ENCODE peak calls at places on chromosome 14, in four cellular contexts. One of them, this sample, is unnamed.

GRCh38 chr14:92646952-92647461 is 101.4 kb downstream of the LGMN start:
- DNase-seq in activated CD4-positive, CD25-positive, alpha-beta regulatory T cell treated with anti-CD3 and anti-CD28 coated beads, Interleukin-2, amount 50 U/mL, for 16 hours: no peak
- DNase-seq in small intestine: no peak
- DNase-seq in HS-27A: peak
- DNase-seq in this sample: no peak

GRCh38 chr14:63933701-63934100 is 80.9 kb downstream of the SYNE2 start:
- DNase-seq in HS-27A: no peak
- DNase-seq in small intestine: no peak
- DNase-seq in activated CD4-positive, CD25-positive, alpha-beta regulatory T cell treated with anti-CD3 and anti-CD28 coated beads, Interleukin-2, amount 50 U/mL, for 16 hours: no peak
- DNase-seq in this sample: no peak

GRCh38 chr14:96166475-96167223 is 38.0 kb upstream of the BDKRB2 start:
- DNase-seq in small intestine: no peak
- DNase-seq in activated CD4-positive, CD25-positive, alpha-beta regulatory T cell treated with anti-CD3 and anti-CD28 coated beads, Interleukin-2, amount 50 U/mL, for 16 hours: no peak
- DNase-seq in HS-27A: no peak
- DNase-seq in this sample: no peak

GRCh38 chr14:83757896-83758295 is 1772.0 kb upstream of the FLRT2 start:
- DNase-seq in HS-27A: no peak
- DNase-seq in small intestine: no peak
- DNase-seq in activated CD4-positive, CD25-positive, alpha-beta regulatory T cell treated with anti-CD3 and anti-CD28 coated beads, Interleukin-2, amount 50 U/mL, for 16 hours: no peak
- DNase-seq in this sample: no peak

GRCh38 chr14:98244966-98245569 is 1026.9 kb downstream of the BCL11B start:
- DNase-seq in HS-27A: no peak
- DNase-seq in small intestine: peak
- DNase-seq in activated CD4-positive, CD25-positive, alpha-beta regulatory T cell treated with anti-CD3 and anti-CD28 coated beads, Interleukin-2, amount 50 U/mL, for 16 hours: no peak
- DNase-seq in this sample: no peak

GRCh38 chr14:66037361-66037760 is 448.8 kb upstream of the CCDC196 start:
- DNase-seq in HS-27A: no peak
- DNase-seq in activated CD4-positive, CD25-positive, alpha-beta regulatory T cell treated with anti-CD3 and anti-CD28 coated beads, Interleukin-2, amount 50 U/mL, for 16 hours: no peak
- DNase-seq in small intestine: no peak
- DNase-seq in this sample: no peak

GRCh38 chr14:61420326-61420725 is 98.9 kb downstream of the PRKCH start:
- DNase-seq in small intestine: no peak
- DNase-seq in HS-27A: no peak
- DNase-seq in activated CD4-positive, CD25-positive, alpha-beta regulatory T cell treated with anti-CD3 and anti-CD28 coated beads, Interleukin-2, amount 50 U/mL, for 16 hours: no peak
- DNase-seq in this sample: no peak

GRCh38 chr14:80047761-80048160 is 163.5 kb downstream of the DIO2 start:
- DNase-seq in activated CD4-positive, CD25-positive, alpha-beta regulatory T cell treated with anti-CD3 and anti-CD28 coated beads, Interleukin-2, amount 50 U/mL, for 16 hours: no peak
- DNase-seq in small intestine: no peak
- DNase-seq in HS-27A: no peak
- DNase-seq in this sample: no peak

GRCh38 chr14:76644875-76645518 is 116.3 kb upstream of the VASH1 start:
- DNase-seq in activated CD4-positive, CD25-positive, alpha-beta regulatory T cell treated with anti-CD3 and anti-CD28 coated beads, Interleukin-2, amount 50 U/mL, for 16 hours: no peak
- DNase-seq in small intestine: peak
- DNase-seq in HS-27A: no peak
- DNase-seq in this sample: no peak

GRCh38 chr14:24057867-24058259 is 6.1 kb downstream of the CARMIL3 start:
- DNase-seq in activated CD4-positive, CD25-positive, alpha-beta regulatory T cell treated with anti-CD3 and anti-CD28 coated beads, Interleukin-2, amount 50 U/mL, for 16 hours: no peak
- DNase-seq in small intestine: no peak
- DNase-seq in HS-27A: no peak
- DNase-seq in this sample: no peak

GRCh38 chr14:52296378-52296777 is 17.7 kb upstream of the PTGER2 start:
- DNase-seq in HS-27A: no peak
- DNase-seq in small intestine: no peak
- DNase-seq in activated CD4-positive, CD25-positive, alpha-beta regulatory T cell treated with anti-CD3 and anti-CD28 coated beads, Interleukin-2, amount 50 U/mL, for 16 hours: no peak
- DNase-seq in this sample: no peak

GRCh38 chr14:99686557-99687283 is 2.6 kb downstream of the CYP46A1 start:
- DNase-seq in HS-27A: no peak
- DNase-seq in small intestine: no peak
- DNase-seq in activated CD4-positive, CD25-positive, alpha-beta regulatory T cell treated with anti-CD3 and anti-CD28 coated beads, Interleukin-2, amount 50 U/mL, for 16 hours: no peak
- DNase-seq in this sample: no peak

GRCh38 chr14:23237772-23238594 is at the start of gene RNF212B:
- DNase-seq in small intestine: peak
- DNase-seq in activated CD4-positive, CD25-positive, alpha-beta regulatory T cell treated with anti-CD3 and anti-CD28 coated beads, Interleukin-2, amount 50 U/mL, for 16 hours: peak
- DNase-seq in HS-27A: peak
- DNase-seq in this sample: peak

GRCh38 chr14:68547305-68548193 is 245.3 kb downstream of the ZFP36L1 start:
- DNase-seq in activated CD4-positive, CD25-positive, alpha-beta regulatory T cell treated with anti-CD3 and anti-CD28 coated beads, Interleukin-2, amount 50 U/mL, for 16 hours: no peak
- DNase-seq in small intestine: peak
- DNase-seq in HS-27A: peak
- DNase-seq in this sample: peak

GRCh38 chr14:68239988-68240387 is 420.4 kb downstream of the RAD51B start:
- DNase-seq in activated CD4-positive, CD25-positive, alpha-beta regulatory T cell treated with anti-CD3 and anti-CD28 coated beads, Interleukin-2, amount 50 U/mL, for 16 hours: no peak
- DNase-seq in HS-27A: no peak
- DNase-seq in small intestine: peak
- DNase-seq in this sample: no peak

GRCh38 chr14:50343424-50343823 is 31.3 kb downstream of the DMAC2L start:
- DNase-seq in HS-27A: no peak
- DNase-seq in small intestine: no peak
- DNase-seq in activated CD4-positive, CD25-positive, alpha-beta regulatory T cell treated with anti-CD3 and anti-CD28 coated beads, Interleukin-2, amount 50 U/mL, for 16 hours: no peak
- DNase-seq in this sample: no peak

GRCh38 chr14:99006271-99006670 is 265.7 kb downstream of the BCL11B start:
- DNase-seq in small intestine: no peak
- DNase-seq in HS-27A: no peak
- DNase-seq in activated CD4-positive, CD25-positive, alpha-beta regulatory T cell treated with anti-CD3 and anti-CD28 coated beads, Interleukin-2, amount 50 U/mL, for 16 hours: no peak
- DNase-seq in this sample: no peak

GRCh38 chr14:23478109-23478698 is 8.7 kb downstream of the NGDN start:
- DNase-seq in activated CD4-positive, CD25-positive, alpha-beta regulatory T cell treated with anti-CD3 and anti-CD28 coated beads, Interleukin-2, amount 50 U/mL, for 16 hours: peak
- DNase-seq in small intestine: peak
- DNase-seq in HS-27A: peak
- DNase-seq in this sample: no peak

GRCh38 chr14:29892327-29892726 is 35.3 kb downstream of the PRKD1 start:
- DNase-seq in HS-27A: no peak
- DNase-seq in activated CD4-positive, CD25-positive, alpha-beta regulatory T cell treated with anti-CD3 and anti-CD28 coated beads, Interleukin-2, amount 50 U/mL, for 16 hours: no peak
- DNase-seq in small intestine: no peak
- DNase-seq in this sample: no peak

GRCh38 chr14:32076278-32077080 is 625 bp upstream of the ARHGAP5 start:
- DNase-seq in HS-27A: peak
- DNase-seq in small intestine: peak
- DNase-seq in activated CD4-positive, CD25-positive, alpha-beta regulatory T cell treated with anti-CD3 and anti-CD28 coated beads, Interleukin-2, amount 50 U/mL, for 16 hours: peak
- DNase-seq in this sample: peak

GRCh38 chr14:21894003-21894897 is 220.6 kb upstream of the OR4E1 start:
- DNase-seq in HS-27A: no peak
- DNase-seq in small intestine: peak
- DNase-seq in activated CD4-positive, CD25-positive, alpha-beta regulatory T cell treated with anti-CD3 and anti-CD28 coated beads, Interleukin-2, amount 50 U/mL, for 16 hours: peak
- DNase-seq in this sample: no peak

GRCh38 chr14:97757491-97757890 is 960.3 kb downstream of the VRK1 start:
- DNase-seq in HS-27A: no peak
- DNase-seq in small intestine: no peak
- DNase-seq in activated CD4-positive, CD25-positive, alpha-beta regulatory T cell treated with anti-CD3 and anti-CD28 coated beads, Interleukin-2, amount 50 U/mL, for 16 hours: no peak
- DNase-seq in this sample: no peak

GRCh38 chr14:23610090-23610814 is 25.9 kb upstream of the DHRS2 start:
- DNase-seq in activated CD4-positive, CD25-positive, alpha-beta regulatory T cell treated with anti-CD3 and anti-CD28 coated beads, Interleukin-2, amount 50 U/mL, for 16 hours: no peak
- DNase-seq in HS-27A: no peak
- DNase-seq in small intestine: peak
- DNase-seq in this sample: no peak

GRCh38 chr14:37061697-37062096 is 110.7 kb downstream of the SLC25A21 start:
- DNase-seq in HS-27A: no peak
- DNase-seq in small intestine: no peak
- DNase-seq in activated CD4-positive, CD25-positive, alpha-beta regulatory T cell treated with anti-CD3 and anti-CD28 coated beads, Interleukin-2, amount 50 U/mL, for 16 hours: no peak
- DNase-seq in this sample: no peak

GRCh38 chr14:74765721-74766120 is 2.6 kb downstream of the YLPM1 start:
- DNase-seq in activated CD4-positive, CD25-positive, alpha-beta regulatory T cell treated with anti-CD3 and anti-CD28 coated beads, Interleukin-2, amount 50 U/mL, for 16 hours: no peak
- DNase-seq in small intestine: no peak
- DNase-seq in HS-27A: no peak
- DNase-seq in this sample: no peak